ENCODE peak calls at places on chromosomes 2 and 18, in six cellular contexts. P, B, U, T, L and F are unnamed samples.

GRCh38 chr2:202671317-202672035 is 36.7 kb downstream of the FAM117B start:
- ATAC-seq in T (no peak), U (no peak), L (no peak), P (no peak), B (no peak), F (no peak)

GRCh38 chr2:10571673-10572072 is 118.1 kb downstream of the NOL10 start:
- ATAC-seq in L (no peak), T (no peak), P (no peak), U (no peak), B (no peak), F (no peak)

GRCh38 chr2:71235930-71236587 is 9.2 kb upstream of the PAIP2B start:
- ATAC-seq in L (no peak), U (no peak), T (no peak), P (no peak), B (no peak), F (no peak)

GRCh38 chr2:228611171-228611570 is 429.7 kb upstream of the SPHKAP start:
- ATAC-seq in L (no peak), P (no peak), U (no peak), B (no peak), T (no peak), F (no peak)

GRCh38 chr2:42922790-42923631 is 130.6 kb upstream of the HAAO start:
- ATAC-seq in U (no peak), B (no peak), T (no peak), L (no peak), P (no peak), F (peak)

GRCh38 chr2:101152195-101153076 is 1.3 kb upstream of the TBC1D8 start:
- ATAC-seq in P (peak), T (no peak), U (peak), L (peak), B (peak), F (peak)

GRCh38 chr2:216829533-216829932 is 30.3 kb downstream of the TNP1 start:
- ATAC-seq in P (no peak), L (peak), U (no peak), B (peak), T (no peak), F (peak)

GRCh38 chr2:74653589-74653984 is 460 bp upstream of the SEMA4F start:
- ATAC-seq in L (peak), U (no peak), T (peak), B (peak), P (peak), F (peak)

GRCh38 chr18:45962866-45963265 is 4.3 kb downstream of the EPG5 start:
- ATAC-seq in U (no peak), T (peak), L (no peak), P (no peak), B (no peak), F (no peak)

GRCh38 chr2:241111443-241111810 is 9.3 kb upstream of the MTERF4 start:
- ATAC-seq in B (no peak), P (no peak), T (peak), U (no peak), L (no peak), F (no peak)

GRCh38 chr2:98985905-98986666 is 50.1 kb upstream of the CRACDL start:
- ATAC-seq in L (no peak), T (no peak), U (no peak), B (no peak), P (no peak), F (no peak)

GRCh38 chr2:120134263-120134662 is 88.9 kb downstream of the TMEM185B start:
- ATAC-seq in B (no peak), U (peak), L (no peak), T (no peak), P (peak), F (no peak)

GRCh38 chr2:232315923-232316299 is 62.6 kb upstream of the ALPP start:
- ATAC-seq in P (no peak), U (no peak), L (no peak), B (no peak), T (no peak), F (no peak)

GRCh38 chr18:812673-813404 is 797 bp upstream of the YES1 start:
- ATAC-seq in T (peak), U (peak), P (peak), B (peak), L (peak), F (peak)
- H3K27ac ChIP-seq in T (peak), U (peak), P (peak), B (peak), L (peak), F (peak)

GRCh38 chr2:160197587-160197986 is 2.5 kb downstream of the ITGB6 start:
- ATAC-seq in T (no peak), B (no peak), U (no peak), P (no peak), L (peak), F (no peak)

GRCh38 chr2:160201849-160202539 is 1.9 kb upstream of the ITGB6 start:
- ATAC-seq in B (no peak), L (no peak), P (no peak), U (no peak), T (no peak), F (no peak)

GRCh38 chr2:160200921-160201320 is 849 bp upstream of the ITGB6 start:
- ATAC-seq in B (no peak), U (no peak), T (no peak), P (no peak), L (no peak), F (no peak)

GRCh38 chr2:160199053-160199452 is 1.0 kb downstream of the ITGB6 start:
- ATAC-seq in T (no peak), P (no peak), L (no peak), U (peak), B (no peak), F (no peak)

DNA sequence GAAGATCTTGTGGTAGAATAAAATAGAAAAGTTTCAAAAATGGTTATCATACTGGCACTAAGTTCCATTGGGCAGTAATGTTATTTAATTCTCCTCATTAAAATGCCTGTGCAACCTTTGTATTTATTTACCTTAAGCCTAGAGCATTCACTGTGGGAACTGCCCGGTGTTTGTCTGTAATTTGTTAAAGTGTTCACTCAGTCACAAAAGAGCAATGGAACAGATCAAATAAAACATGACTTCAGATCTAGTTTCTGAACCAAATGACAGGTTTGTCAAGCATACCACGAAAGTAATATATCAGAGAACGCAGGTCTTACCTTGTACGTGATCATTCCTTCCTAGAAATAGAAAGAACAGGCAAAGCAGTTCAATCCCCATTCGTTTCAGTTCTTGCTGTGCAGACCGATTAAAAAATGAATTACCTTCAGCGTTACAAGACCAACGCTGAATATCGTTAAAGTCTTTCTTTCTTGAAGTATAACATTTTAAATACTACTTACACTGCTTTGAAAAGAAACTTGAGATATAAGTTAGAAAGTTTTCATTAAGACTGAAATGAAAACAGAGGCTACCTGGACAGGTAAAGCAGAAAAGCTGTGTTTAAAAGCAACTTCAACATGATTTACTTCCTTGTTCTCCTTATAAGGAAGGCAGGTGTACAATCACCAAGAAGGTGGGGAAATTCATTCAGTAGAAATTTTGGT is at the start of gene ITGB6:
- ATAC-seq in U (no peak), T (no peak), P (no peak), B (peak), L (no peak), F (no peak)
- H3K4me3 ChIP-seq in U (no peak), T (no peak), P (no peak), B (no peak), L (no peak), F (no peak)

GRCh38 chr2:180733330-180733729 is 247.1 kb upstream of the UBE2E3 start:
- ATAC-seq in T (no peak), B (no peak), L (no peak), U (no peak), P (no peak), F (no peak)

GRCh38 chr2:180732337-180732736 is 248.1 kb upstream of the UBE2E3 start:
- ATAC-seq in P (no peak), U (peak), L (no peak), B (no peak), T (no peak), F (no peak)

GRCh38 chr2:180723712-180724111 is 256.7 kb upstream of the UBE2E3 start:
- ATAC-seq in B (no peak), T (no peak), U (no peak), P (no peak), L (no peak), F (no peak)

GRCh38 chr2:180730976-180731375 is 249.4 kb upstream of the UBE2E3 start:
- ATAC-seq in B (no peak), T (no peak), P (no peak), U (no peak), L (no peak), F (no peak)

DNA sequence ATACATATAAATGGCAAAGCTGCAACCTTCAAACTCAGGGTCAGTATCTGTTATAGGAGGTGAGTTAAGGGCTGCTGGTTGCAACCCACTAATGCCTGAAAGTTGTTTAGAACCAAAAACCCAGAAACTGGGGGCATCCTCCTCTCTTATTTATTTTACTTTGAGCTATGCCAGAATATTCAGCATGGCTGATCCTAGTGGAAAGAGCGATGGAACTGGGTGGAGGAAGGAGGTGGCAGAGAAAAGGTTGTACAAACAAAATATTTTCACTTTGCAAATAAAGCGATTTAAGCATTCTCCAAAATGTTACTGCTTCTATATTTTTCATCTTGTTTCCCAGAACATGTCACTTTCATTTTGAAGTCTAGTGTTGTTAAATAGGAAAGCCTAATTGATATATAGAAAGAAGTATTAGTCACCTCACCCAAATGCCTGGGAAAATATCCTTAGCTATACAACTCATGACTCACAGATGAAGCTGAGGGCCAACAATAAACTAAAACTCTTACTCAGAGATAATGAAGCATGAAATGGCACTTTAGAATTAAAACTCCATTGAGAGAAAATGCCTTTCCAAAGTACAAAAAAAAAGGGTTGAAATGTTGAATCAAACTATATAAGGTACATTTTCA is 251.4 kb upstream of the UBE2E3 start:
- ATAC-seq in L (no peak), T (no peak), P (peak), U (no peak), B (no peak), F (no peak)
- H3K27ac ChIP-seq in L (no peak), T (no peak), P (no peak), U (no peak), B (no peak), F (no peak)

DNA sequence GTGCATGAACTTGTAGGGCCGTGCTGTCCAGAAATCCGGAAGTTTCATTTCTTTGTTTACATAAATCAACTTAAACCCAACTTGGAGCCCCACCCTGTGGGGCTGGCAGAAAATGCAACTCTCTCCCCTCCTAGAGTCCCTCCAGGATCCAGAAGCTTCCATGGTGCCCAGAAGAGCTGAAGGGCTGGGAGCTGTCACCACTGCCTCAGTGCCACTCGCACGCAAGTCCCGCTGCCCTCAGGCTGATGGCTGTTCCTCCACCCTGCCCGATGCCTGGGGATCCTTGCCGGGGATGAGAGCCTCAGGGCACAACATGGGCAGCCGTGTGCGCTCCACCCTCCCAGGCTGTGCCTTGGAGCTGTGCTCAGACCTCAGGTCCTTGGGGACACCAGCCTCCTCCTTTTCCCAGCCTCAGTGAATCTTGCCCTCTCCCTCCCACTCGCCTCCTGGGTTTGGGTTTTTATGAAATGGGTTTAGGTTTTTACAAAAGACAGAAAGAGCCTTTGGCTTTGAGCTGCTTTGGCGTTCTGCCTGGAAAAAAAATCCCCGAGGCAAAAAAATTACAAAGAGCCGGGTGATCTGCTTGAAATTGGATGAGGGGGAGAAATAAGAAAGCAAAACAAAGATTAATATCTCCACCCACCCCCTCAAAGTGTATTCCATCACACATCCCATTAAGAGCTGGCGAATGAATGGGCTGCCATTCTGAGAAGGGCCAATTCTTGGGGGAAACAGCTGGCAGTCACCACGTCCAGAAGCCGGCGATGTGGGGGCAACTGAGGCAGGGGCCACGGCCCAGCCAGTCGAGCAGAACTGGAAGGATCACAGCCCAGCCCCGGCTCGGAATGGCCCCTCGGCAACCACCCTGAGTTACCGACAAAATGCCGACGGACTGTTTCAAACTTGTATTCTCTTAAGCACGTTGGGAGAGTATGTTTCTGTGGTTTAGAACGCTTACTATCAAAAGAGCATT is 155.4 kb downstream of the TWIST2 start:
- ATAC-seq in L (peak), B (no peak), U (no peak), P (peak), T (no peak), F (peak)
- H3K4me3 ChIP-seq in L (no peak), B (no peak), U (no peak), P (no peak), T (no peak), F (peak)

GRCh38 chr2:176562359-176563043 is 293.3 kb downstream of the MTX2 start:
- ATAC-seq in T (no peak), L (no peak), U (no peak), B (no peak), P (no peak), F (no peak)
- H3K27ac ChIP-seq in T (no peak), L (no peak), U (no peak), B (no peak), P (no peak), F (no peak)

GRCh38 chr2:231300722-231301076 is 94.8 kb upstream of the B3GNT7 start:
- ATAC-seq in L (no peak), U (no peak), B (no peak), T (no peak), P (no peak), F (no peak)

GRCh38 chr2:231298091-231298490 is 97.4 kb upstream of the B3GNT7 start:
- ATAC-seq in P (no peak), U (no peak), L (no peak), B (no peak), T (no peak), F (no peak)

GRCh38 chr2:231299267-231299666 is 96.2 kb upstream of the B3GNT7 start:
- ATAC-seq in B (peak), T (no peak), L (peak), P (no peak), U (no peak), F (no peak)

GRCh38 chr2:231297108-231297908 is 98.2 kb upstream of the B3GNT7 start:
- ATAC-seq in B (peak), T (no peak), P (peak), L (peak), U (no peak), F (peak)

DNA sequence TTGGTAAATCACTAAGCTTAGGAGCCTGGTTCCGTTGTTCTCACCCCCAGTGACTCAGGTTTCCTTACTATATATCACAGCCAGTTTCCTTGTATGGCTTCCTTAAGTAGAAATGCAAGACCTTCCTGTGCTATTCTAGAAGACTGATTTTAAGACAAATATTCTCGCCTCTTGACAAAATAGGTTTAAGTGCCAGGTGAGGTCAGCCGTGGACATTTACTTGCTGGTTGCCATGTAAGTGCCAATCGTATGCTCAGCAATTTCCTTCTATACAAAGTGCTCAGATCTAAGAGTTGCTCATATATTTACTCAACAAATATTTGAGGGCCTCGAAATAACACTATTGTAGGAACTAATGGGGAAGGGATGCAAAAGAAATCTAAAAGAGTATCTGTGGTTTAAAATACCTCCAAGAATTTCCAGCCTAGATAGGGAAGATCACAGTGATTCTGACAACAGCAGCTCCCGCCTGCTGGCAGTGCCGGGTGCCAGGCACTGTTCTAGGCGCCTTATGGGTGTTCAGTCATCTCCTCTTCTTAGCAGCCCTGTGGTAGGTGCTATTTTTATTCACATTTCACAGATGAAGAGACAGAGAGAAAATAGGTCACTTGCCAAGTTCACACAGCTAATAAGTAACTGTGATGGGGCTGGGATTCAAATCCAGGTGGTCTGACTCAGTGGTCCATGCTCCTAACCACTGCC is 95.3 kb upstream of the B3GNT7 start:
- ATAC-seq in P (peak), T (no peak), B (no peak), L (no peak), U (peak), F (no peak)
- H3K4me3 ChIP-seq in P (no peak), T (no peak), B (no peak), L (no peak), U (no peak), F (no peak)

GRCh38 chr2:68734176-68734575 is 435 bp upstream of the ARHGAP25 start:
- ATAC-seq in T (no peak), L (no peak), P (no peak), B (no peak), U (no peak), F (no peak)
- H3K27ac ChIP-seq in T (peak), L (no peak), P (no peak), B (no peak), U (peak), F (no peak)

GRCh38 chr2:162074937-162075688 is 1.1 kb upstream of the DPP4 start:
- ATAC-seq in L (no peak), U (no peak), B (no peak), T (no peak), P (peak), F (no peak)

GRCh38 chr2:162074579-162074922 is 536 bp upstream of the DPP4 start:
- ATAC-seq in P (peak), L (no peak), T (no peak), B (no peak), U (no peak), F (no peak)

GRCh38 chr2:162073776-162074578 is at the start of gene DPP4:
- ATAC-seq in T (peak), B (peak), P (peak), L (peak), U (peak), F (peak)

GRCh38 chr2:162072181-162072702 is 1.8 kb downstream of the DPP4 start:
- ATAC-seq in P (no peak), L (no peak), T (peak), B (no peak), U (peak), F (no peak)

DNA sequence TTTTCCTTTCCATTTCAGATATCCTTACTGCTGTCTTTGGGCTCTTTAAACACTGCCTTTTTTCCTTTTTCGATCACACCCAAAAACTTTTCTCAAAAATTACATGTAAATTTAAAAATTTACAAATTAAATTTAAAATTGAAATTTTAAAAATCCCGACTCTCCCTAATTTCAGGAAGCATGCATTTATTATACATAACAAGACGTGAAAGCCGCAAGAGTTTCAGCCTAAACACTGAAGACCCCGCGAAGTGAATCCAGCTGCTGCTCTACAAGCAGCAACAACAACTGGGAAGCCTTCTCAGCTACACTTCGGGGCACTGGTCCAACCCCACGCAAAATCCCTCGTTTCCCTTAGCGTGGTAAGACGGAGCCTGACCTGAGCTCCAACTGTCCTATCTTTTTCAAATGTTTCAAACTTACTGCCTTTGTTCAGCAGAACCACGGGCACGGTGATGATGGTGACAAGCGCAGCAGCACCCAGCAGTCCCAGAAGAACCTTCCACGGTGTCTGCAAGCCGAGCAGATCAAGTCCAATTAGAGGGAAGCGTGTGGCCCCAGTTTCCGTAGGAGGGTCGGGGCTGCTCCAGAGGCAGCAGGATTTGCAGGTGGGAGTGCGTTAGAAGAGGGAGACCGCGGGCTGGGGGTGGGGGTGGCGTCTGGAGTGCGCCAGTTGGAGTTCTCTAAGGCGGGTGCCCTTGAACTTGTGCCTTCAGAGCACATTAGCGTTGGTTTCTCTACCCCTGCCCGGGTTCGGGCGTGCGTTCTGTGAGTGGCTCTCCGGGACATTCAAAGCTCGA is 839 bp downstream of the DPP4 start:
- ATAC-seq in P (peak), B (peak), T (peak), U (no peak), L (no peak), F (peak)
- H3K4me3 ChIP-seq in P (peak), B (peak), T (peak), U (peak), L (peak), F (peak)